ENCODE peak calls at places on chromosomes 3 and 15, in six cellular contexts. D is tibial nerve, U is HepG2, E is A549, Y is upper lobe of left lung, A is sigmoid colon. J is an unnamed sample.

GRCh38 chr15:91116379-91117067 is 16.5 kb downstream of the SV2B start:
- DNase-seq in U (peak), D (no peak), Y (no peak), E (no peak), A (no peak), J (no peak)

GRCh38 chr3:187572431-187572830 is 97.8 kb downstream of the SST start:
- DNase-seq in A (no peak), U (no peak), D (no peak), Y (no peak), E (no peak), J (no peak)

GRCh38 chr3:178436773-178437172 is 99.5 kb upstream of the KCNMB2 start:
- DNase-seq in U (no peak), A (no peak), D (no peak), Y (no peak), E (peak), J (no peak)

GRCh38 chr3:178439504-178439903 is 96.7 kb upstream of the KCNMB2 start:
- DNase-seq in D (no peak), A (no peak), U (no peak), E (peak), Y (no peak), J (no peak)

GRCh38 chr3:39126532-39127071 is 19.1 kb downstream of the TTC21A start:
- DNase-seq in A (peak), U (peak), D (no peak), Y (no peak), E (peak), J (peak)

GRCh38 chr15:57367556-57367955 is 8.7 kb upstream of the CGNL1 start:
- DNase-seq in U (no peak), D (no peak), A (no peak), E (no peak), Y (no peak), J (no peak)

GRCh38 chr3:48120223-48120622 is 68.0 kb downstream of the CDC25A start:
- DNase-seq in Y (no peak), U (no peak), D (no peak), A (no peak), E (no peak), J (no peak)

GRCh38 chr15:63046927-63047760 is 4.6 kb downstream of the TPM1 start:
- DNase-seq in Y (no peak), D (no peak), E (peak), U (no peak), A (no peak), J (no peak)

GRCh38 chr3:37492977-37493471 is 318.6 kb upstream of the LRRFIP2 start:
- DNase-seq in E (no peak), U (no peak), Y (no peak), A (no peak), D (no peak), J (no peak)

GRCh38 chr3:156293566-156293965 is 173.2 kb downstream of the KCNAB1 start:
- DNase-seq in D (no peak), Y (no peak), A (no peak), U (no peak), E (no peak), J (no peak)

GRCh38 chr3:75262661-75263060 is 401.5 kb upstream of the FRG2C start:
- DNase-seq in A (no peak), Y (no peak), U (no peak), E (no peak), D (no peak), J (no peak)

GRCh38 chr15:92383528-92384326 is 10.0 kb upstream of the ST8SIA2 start:
- DNase-seq in U (peak), D (no peak), A (no peak), Y (no peak), E (peak), J (no peak)

GRCh38 chr15:52822475-52822874 is 32.3 kb upstream of the ONECUT1 start:
- DNase-seq in D (no peak), E (no peak), A (no peak), Y (no peak), U (no peak), J (no peak)

GRCh38 chr15:84034831-84035753 is 200.5 kb upstream of the GOLGA6L4 start:
- DNase-seq in E (peak), Y (no peak), D (no peak), A (no peak), U (peak), J (no peak)

GRCh38 chr3:98440283-98440682 is 22.7 kb upstream of the OR5K1 start:
- DNase-seq in U (no peak), D (no peak), Y (no peak), E (no peak), A (no peak), J (no peak)

GRCh38 chr3:52704611-52705437 is 767 bp downstream of the GLT8D1 start:
- DNase-seq in Y (no peak), E (peak), A (no peak), U (peak), D (no peak), J (no peak)

GRCh38 chr3:139302084-139302800 is 41.6 kb upstream of the MRPS22 start:
- DNase-seq in D (no peak), A (no peak), U (peak), Y (no peak), E (peak), J (no peak)

GRCh38 chr3:168671091-168671490 is 575.4 kb upstream of the GOLIM4 start:
- DNase-seq in E (no peak), U (no peak), Y (no peak), A (no peak), D (no peak), J (peak)

GRCh38 chr3:178597388-178597787 is 61.2 kb downstream of the KCNMB2 start:
- DNase-seq in U (no peak), E (no peak), Y (no peak), D (no peak), A (no peak), J (no peak)

GRCh38 chr3:183527421-183527979 is 28.0 kb downstream of the KLHL6 start:
- DNase-seq in D (no peak), Y (no peak), U (no peak), E (no peak), A (no peak), J (no peak)

GRCh38 chr15:42404461-42405235 is 45.3 kb downstream of the CAPN3 start:
- DNase-seq in D (no peak), Y (no peak), U (peak), E (no peak), A (no peak), J (no peak)

GRCh38 chr3:55185380-55185779 is 257.5 kb upstream of the LRTM1 start:
- DNase-seq in U (no peak), D (no peak), Y (no peak), A (no peak), E (no peak), J (no peak)

GRCh38 chr3:127218457-127218922 is 25.6 kb downstream of the PRR23E start:
- DNase-seq in U (no peak), E (no peak), A (no peak), D (no peak), Y (no peak), J (no peak)

GRCh38 chr3:188914556-188914955 is 257.2 kb upstream of the TPRG1 start:
- DNase-seq in E (no peak), Y (no peak), D (no peak), A (no peak), U (no peak), J (no peak)

GRCh38 chr3:14319654-14320182 is 82.7 kb upstream of the SLC6A6 start:
- DNase-seq in U (peak), Y (no peak), A (no peak), D (no peak), E (peak), J (peak)

GRCh38 chr3:175338775-175339535 is 479.8 kb downstream of the NAALADL2 start:
- DNase-seq in Y (no peak), A (no peak), E (peak), U (no peak), D (no peak), J (peak)

GRCh38 chr15:66153549-66154415 is 99.8 kb downstream of the MEGF11 start:
- DNase-seq in U (no peak), Y (no peak), A (no peak), E (no peak), D (no peak), J (no peak)

GRCh38 chr15:62509395-62509973 is 344.4 kb upstream of the C2CD4B start:
- DNase-seq in E (no peak), A (no peak), U (no peak), D (no peak), Y (no peak), J (no peak)

GRCh38 chr15:40137011-40137906 is 23.6 kb upstream of the BUB1B start:
- DNase-seq in Y (no peak), D (no peak), U (no peak), E (no peak), A (no peak), J (no peak)

GRCh38 chr15:40142428-40142827 is 18.4 kb upstream of the BUB1B start:
- DNase-seq in Y (no peak), E (no peak), U (no peak), A (no peak), D (no peak), J (no peak)

GRCh38 chr15:40136470-40136869 is 24.4 kb upstream of the BUB1B start:
- DNase-seq in E (no peak), A (no peak), D (no peak), U (no peak), Y (no peak), J (no peak)

GRCh38 chr15:40133544-40133943 is 24.9 kb upstream of the BMF start:
- DNase-seq in D (no peak), E (no peak), U (no peak), Y (no peak), A (no peak), J (no peak)

GRCh38 chr15:40137907-40138570 is 22.8 kb upstream of the BUB1B start:
- DNase-seq in D (no peak), U (no peak), E (no peak), Y (no peak), A (no peak), J (no peak)
- TF ChIP-seq EP300 in D (no peak), U (no peak), E (no peak), Y (no peak), A (no peak), J (no peak)

DNA sequence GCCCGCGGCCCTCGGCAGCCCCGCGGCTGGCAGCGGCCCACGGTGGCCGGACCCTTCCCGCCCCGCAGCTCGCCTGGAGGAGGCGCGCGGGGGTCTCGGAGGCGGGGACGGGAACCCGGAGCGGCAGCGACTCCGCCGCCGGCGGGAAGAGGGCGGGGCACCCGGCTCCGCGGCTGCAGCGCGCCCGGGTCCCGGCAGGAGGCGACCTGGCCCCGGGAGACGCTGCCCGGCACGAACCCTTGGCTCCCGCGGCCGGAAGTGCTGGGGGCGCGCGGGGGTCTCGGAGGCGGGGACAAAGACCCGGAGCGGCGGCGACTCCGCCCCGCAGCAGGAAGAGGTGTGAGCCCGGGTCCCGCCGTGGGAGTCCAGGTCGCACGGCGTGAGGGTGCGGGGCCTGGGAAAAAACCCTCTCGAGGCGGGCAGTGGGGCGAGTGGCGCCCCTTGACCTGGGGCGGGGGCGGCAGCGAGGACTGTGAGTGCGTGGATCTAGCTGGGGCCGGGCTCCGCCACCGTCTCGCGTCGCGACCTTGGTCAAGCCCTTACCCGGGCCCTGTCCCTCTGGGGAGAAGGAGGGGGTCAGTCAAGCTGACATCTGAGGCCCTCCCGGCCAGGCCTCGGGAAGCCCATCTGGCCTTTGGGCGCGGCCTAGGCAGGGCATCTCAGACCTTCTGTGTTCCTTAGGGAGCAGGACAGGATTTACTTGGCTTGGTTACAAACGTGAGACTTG is at the start of gene CIB2:
- DNase-seq in D (no peak), U (peak), E (peak), A (peak), Y (peak), J (peak)
- TF ChIP-seq EP300 in D (no peak), U (no peak), E (no peak), A (no peak), Y (no peak), J (no peak)

GRCh38 chr3:189941679-189942078 is 179.0 kb downstream of the P3H2 start:
- DNase-seq in Y (no peak), U (peak), D (no peak), A (no peak), E (peak), J (no peak)

GRCh38 chr3:189942948-189943347 is 177.7 kb downstream of the P3H2 start:
- DNase-seq in Y (no peak), A (no peak), E (no peak), U (no peak), D (no peak), J (no peak)

GRCh38 chr3:189941125-189941524 is 179.6 kb downstream of the P3H2 start:
- DNase-seq in E (no peak), D (no peak), A (no peak), Y (no peak), U (peak), J (no peak)

GRCh38 chr3:189936210-189936609 is 184.5 kb downstream of the P3H2 start:
- DNase-seq in U (no peak), D (no peak), E (no peak), A (no peak), Y (no peak), J (no peak)

GRCh38 chr3:189937302-189938255 is 183.1 kb downstream of the P3H2 start:
- DNase-seq in U (no peak), D (no peak), A (no peak), E (peak), Y (no peak), J (no peak)
- TF ChIP-seq EP300 in U (no peak), D (no peak), A (no peak), E (peak), Y (no peak), J (no peak)

GRCh38 chr15:94538280-94538679 is 306.9 kb downstream of the MCTP2 start:
- DNase-seq in Y (no peak), D (no peak), A (no peak), E (no peak), U (no peak), J (no peak)
- TF ChIP-seq EP300 in Y (no peak), D (no peak), A (no peak), E (no peak), U (no peak), J (no peak)

DNA sequence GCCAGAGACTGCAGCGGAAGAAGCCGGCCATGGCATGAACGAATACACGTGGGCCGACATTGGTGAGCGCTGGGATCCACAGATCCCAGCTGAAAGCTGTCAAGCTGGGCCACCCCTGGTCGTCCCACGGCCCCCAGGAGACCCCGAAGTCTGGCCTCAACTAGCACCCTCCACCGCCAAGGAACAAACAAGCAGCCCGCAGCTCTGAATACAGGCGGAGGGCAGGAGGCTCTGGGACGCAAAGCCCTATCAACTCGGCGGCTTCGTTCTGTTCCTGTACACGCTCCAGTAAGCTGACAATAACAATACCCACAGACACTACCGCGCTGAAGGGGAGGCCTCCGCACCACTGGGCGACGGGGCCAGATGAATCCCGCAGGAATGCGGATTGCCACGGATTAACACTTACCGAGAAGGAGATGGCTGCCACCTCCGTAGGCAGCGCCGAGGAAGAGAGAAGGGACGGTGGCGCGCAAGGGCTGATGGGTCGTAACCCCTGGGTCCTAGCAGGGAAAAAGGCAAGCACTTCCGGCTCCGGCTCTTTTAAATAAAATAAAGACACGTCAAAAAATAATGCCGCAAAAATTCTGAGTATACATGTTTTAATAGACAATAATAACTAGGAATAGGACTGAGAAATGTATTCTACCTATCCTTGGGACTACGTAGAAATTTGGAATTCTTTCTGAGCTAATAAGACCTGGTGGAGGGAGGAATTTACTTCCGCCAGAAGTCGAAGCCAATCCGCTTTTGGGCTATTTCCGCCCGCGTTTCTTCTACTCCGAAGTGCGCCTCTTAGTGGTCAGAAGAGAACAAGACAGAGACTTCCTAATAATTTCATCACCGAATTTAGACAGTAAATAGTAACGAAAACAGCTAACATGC is at the start of gene RPL32:
- DNase-seq in E (peak), D (peak), Y (peak), U (peak), A (peak), J (peak)
- TF ChIP-seq EP300 in E (no peak), D (peak), Y (no peak), U (no peak), A (no peak), J (no peak)

GRCh38 chr15:45638641-45639040 is 3.8 kb downstream of the SQOR start:
- DNase-seq in Y (no peak), U (no peak), D (no peak), A (no peak), E (no peak), J (no peak)

GRCh38 chr15:45644437-45644836 is 9.6 kb downstream of the SQOR start:
- DNase-seq in E (no peak), A (no peak), D (no peak), U (no peak), Y (no peak), J (no peak)

GRCh38 chr15:45640610-45641009 is 5.8 kb downstream of the SQOR start:
- DNase-seq in E (peak), U (peak), A (no peak), D (no peak), Y (no peak), J (no peak)

GRCh38 chr15:45642203-45642932 is 7.5 kb downstream of the SQOR start:
- DNase-seq in A (peak), U (no peak), D (no peak), Y (no peak), E (no peak), J (no peak)

GRCh38 chr15:45641374-45641778 is 6.5 kb downstream of the SQOR start:
- DNase-seq in A (peak), Y (no peak), U (peak), D (no peak), E (peak), J (peak)
- TF ChIP-seq EP300 in A (peak), Y (peak), U (peak), D (no peak), E (peak), J (peak)

GRCh38 chr15:64507293-64507802 is 47.0 kb downstream of the ZNF609 start:
- DNase-seq in E (peak), Y (no peak), A (peak), D (peak), U (peak), J (peak)
- TF ChIP-seq EP300 in E (no peak), Y (no peak), A (no peak), D (no peak), U (no peak), J (no peak)

GRCh38 chr15:45200001-45200798 is 12.4 kb upstream of the SHF start:
- DNase-seq in D (peak), E (peak), Y (no peak), A (peak), U (peak), J (peak)
- TF ChIP-seq EP300 in D (peak), E (no peak), Y (no peak), A (no peak), U (peak), J (no peak)

GRCh38 chr3:194205675-194206133 is 69.8 kb downstream of the HES1 start:
- DNase-seq in D (no peak), U (no peak), E (peak), Y (no peak), A (peak), J (no peak)
- TF ChIP-seq EP300 in D (no peak), U (no peak), E (no peak), Y (no peak), A (no peak), J (no peak)

J was measured in transverse colon.